ENCODE peak calls at places on chromosomes 1 and 21, in ten cellular contexts. L is brain microvascular endothelial cell, Q is PC-3, Z is OCI-LY7, J is colonic mucosa, X is HCT116, N is H9, Y is suprapubic skin, A is fibroblast of lung, I is tibial nerve. P is an unnamed sample.

GRCh38 chr1:173355281-173356031 is 121.7 kb upstream of the PRDX6 start:
- DNase-seq in Q (no peak), A (no peak), J (no peak), Z (no peak), L (peak), N (no peak), I (no peak), Y (no peak), X (no peak), P (no peak)

GRCh38 chr1:107477233-107477632 is 336.4 kb downstream of the NTNG1 start:
- DNase-seq in N (peak), X (no peak), Z (peak), L (no peak), Y (no peak), Q (no peak), A (no peak), J (peak), I (no peak), P (no peak)

GRCh38 chr1:28392027-28392652 is 22.6 kb downstream of the PHACTR4 start:
- DNase-seq in Y (no peak), Z (no peak), Q (peak), N (no peak), X (no peak), L (peak), I (no peak), J (no peak), A (peak), P (no peak)

GRCh38 chr1:225406976-225407725 is 20.7 kb downstream of the LBR start:
- DNase-seq in A (no peak), I (no peak), N (no peak), Z (no peak), L (no peak), Y (no peak), J (no peak), X (no peak), Q (no peak), P (no peak)

GRCh38 chr1:64877151-64877550 is 89.2 kb downstream of the JAK1 start:
- DNase-seq in I (no peak), L (no peak), J (no peak), N (no peak), Y (no peak), X (no peak), Q (no peak), Z (no peak), A (no peak), P (no peak)

GRCh38 chr1:246795906-246796694 is 71.9 kb downstream of the SCCPDH start:
- DNase-seq in I (no peak), A (no peak), Q (no peak), L (no peak), Y (no peak), X (no peak), Z (no peak), N (no peak), J (no peak), P (no peak)

GRCh38 chr1:1602941-1603506 is 3.1 kb upstream of the FNDC10 start:
- DNase-seq in N (no peak), L (no peak), Z (no peak), J (no peak), Y (peak), A (no peak), I (no peak), Q (no peak), X (no peak), P (peak)

GRCh38 chr1:39926343-39926769 is 24.6 kb upstream of the MYCL start:
- DNase-seq in N (no peak), I (no peak), Q (no peak), A (no peak), X (no peak), Z (peak), J (no peak), L (no peak), Y (no peak), P (peak)

GRCh38 chr1:202101182-202101581 is 21.5 kb upstream of the GPR37L1 start:
- DNase-seq in A (no peak), Y (no peak), Z (no peak), Q (no peak), L (no peak), X (no peak), J (peak), I (no peak), N (no peak), P (no peak)

GRCh38 chr1:162302660-162303344 is 73.9 kb downstream of the SPATA46 start:
- DNase-seq in X (no peak), I (no peak), A (peak), Z (no peak), J (no peak), Y (no peak), Q (peak), N (no peak), L (peak), P (no peak)

GRCh38 chr1:98387701-98388100 is 273.8 kb upstream of the SNX7 start:
- DNase-seq in Z (no peak), J (no peak), I (no peak), A (no peak), X (no peak), Q (no peak), L (no peak), Y (no peak), N (no peak), P (no peak)

GRCh38 chr1:179586107-179586823 is 5.4 kb upstream of the TDRD5 start:
- DNase-seq in I (peak), Z (no peak), A (peak), J (peak), Y (peak), Q (peak), X (no peak), N (peak), L (no peak), P (no peak)
- H3K27ac ChIP-seq in I (peak), Z (no peak), A (no peak), J (no peak), Y (peak), Q (no peak), X (no peak), N (no peak), L (no peak), P (no peak)

GRCh38 chr21:46634966-46635323 is 529 bp upstream of the PRMT2 start:
- DNase-seq in J (peak), Y (no peak), I (peak), L (peak), X (peak), N (no peak), A (peak), Q (peak), Z (peak), P (no peak)
- TF ChIP-seq CTCF in J (no peak), Y (no peak), I (peak), L (peak), X (no peak), N (peak), A (peak), Q (no peak), Z (peak), P (no peak)

GRCh38 chr1:7477593-7477992 is 293.5 kb upstream of the VAMP3 start:
- DNase-seq in Q (no peak), Z (no peak), N (no peak), X (no peak), J (no peak), A (no peak), L (no peak), Y (no peak), I (no peak), P (no peak)

GRCh38 chr1:7476861-7477534 is 294.1 kb upstream of the VAMP3 start:
- DNase-seq in X (no peak), A (peak), L (no peak), I (no peak), Y (no peak), Z (no peak), N (no peak), Q (no peak), J (no peak), P (peak)

GRCh38 chr1:7478797-7479499 is 292.1 kb upstream of the VAMP3 start:
- DNase-seq in I (no peak), Q (no peak), Z (no peak), N (no peak), X (no peak), A (peak), L (peak), J (peak), Y (no peak), P (peak)

GRCh38 chr1:7479544-7479943 is 291.6 kb upstream of the VAMP3 start:
- DNase-seq in J (no peak), I (no peak), L (no peak), Y (no peak), A (no peak), Q (no peak), X (no peak), Z (no peak), N (no peak), P (peak)

DNA sequence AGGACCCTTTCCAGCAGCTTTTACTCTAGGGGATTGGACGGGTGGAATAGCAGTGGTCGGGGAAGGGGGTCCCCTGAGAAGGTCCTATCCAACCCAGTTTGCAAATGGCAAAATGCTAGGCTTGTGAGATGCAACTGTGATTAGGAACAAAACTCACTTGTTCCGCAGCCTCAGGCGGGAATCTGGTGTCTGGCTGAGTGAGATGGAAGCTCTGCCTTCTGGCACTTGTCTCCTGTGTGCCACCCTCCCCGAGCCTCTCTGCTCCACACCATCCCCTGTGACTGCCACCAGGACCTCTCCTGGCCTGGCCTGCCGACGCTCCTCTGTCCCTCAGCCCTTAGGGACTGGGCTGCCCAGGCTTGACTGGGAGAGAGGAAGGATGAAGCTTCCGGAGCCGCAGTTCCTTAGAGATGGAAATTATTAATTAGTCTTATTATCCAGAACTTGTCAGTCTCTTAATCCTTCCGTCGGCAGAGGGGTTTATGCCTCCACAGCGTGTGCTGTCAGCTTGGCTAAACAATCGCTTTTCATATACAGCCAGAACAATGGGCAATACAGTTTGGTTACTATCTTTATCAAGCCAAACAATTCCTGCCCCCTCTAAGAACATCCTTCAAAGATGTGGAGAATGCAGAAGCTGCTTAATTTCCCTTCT is 292.8 kb upstream of the VAMP3 start:
- DNase-seq in Z (no peak), Y (no peak), Q (no peak), J (no peak), I (no peak), A (no peak), N (no peak), X (no peak), L (no peak), P (peak)
- H3K27ac ChIP-seq in Z (no peak), Y (no peak), Q (no peak), J (peak), I (peak), A (peak), N (no peak), X (no peak), L (peak), P (peak)

GRCh38 chr1:201091256-201091655 is 21.0 kb downstream of the CACNA1S start:
- DNase-seq in Q (no peak), J (no peak), I (no peak), N (no peak), A (no peak), L (no peak), X (no peak), Z (no peak), Y (no peak), P (no peak)
- TF ChIP-seq CTCF in Q (no peak), J (no peak), I (no peak), N (no peak), A (no peak), L (no peak), X (no peak), Z (no peak), Y (no peak), P (no peak)

DNA sequence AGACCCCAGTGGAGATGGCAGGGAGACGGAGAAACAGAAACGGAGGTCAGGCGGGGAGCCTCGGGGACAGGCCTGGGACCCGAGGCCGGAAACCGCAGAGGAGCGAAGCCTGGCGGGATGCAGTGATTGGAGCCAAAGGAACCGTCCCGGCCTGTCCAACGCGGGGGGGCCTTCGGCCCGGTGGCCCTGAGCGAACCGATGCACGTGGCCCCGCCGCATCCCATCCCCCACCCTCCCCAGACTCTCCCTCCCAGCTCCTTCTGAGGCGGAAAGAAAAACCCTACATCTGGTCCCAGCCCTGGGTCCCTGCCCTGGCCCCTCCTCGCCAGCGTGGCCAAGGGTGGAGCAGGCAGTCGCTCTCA is 1.2 kb upstream of the CRABP2 start:
- DNase-seq in N (peak), X (no peak), I (peak), Y (peak), Q (peak), L (no peak), Z (no peak), A (peak), J (peak), P (no peak)
- H3K27ac ChIP-seq in N (no peak), X (peak), I (peak), Y (peak), Q (no peak), L (no peak), Z (no peak), A (peak), J (peak), P (no peak)

DNA sequence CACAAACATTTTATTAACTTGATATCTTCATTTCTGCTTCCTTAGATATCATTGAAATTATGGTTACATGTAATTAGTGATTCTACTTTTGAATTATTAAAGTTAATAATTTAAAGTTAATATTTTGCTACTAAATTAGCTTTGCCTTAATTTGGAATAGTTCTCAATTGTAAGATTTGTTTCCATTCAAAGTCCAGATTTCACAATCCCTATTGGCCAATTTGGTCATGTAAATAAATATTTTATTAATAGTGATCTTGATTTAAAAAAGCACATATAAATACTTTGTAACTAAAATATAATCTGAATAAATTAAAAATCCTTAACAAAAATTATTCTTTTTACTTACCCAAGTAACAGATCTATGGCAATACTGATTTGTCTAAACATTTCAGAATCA is 1558.6 kb downstream of the NCAM2 start:
- DNase-seq in N (no peak), Q (no peak), L (no peak), A (no peak), J (no peak), Z (no peak), Y (no peak), I (no peak), X (no peak), P (no peak)
- TF ChIP-seq CTCF in N (no peak), Q (no peak), L (no peak), A (no peak), J (no peak), Z (no peak), Y (no peak), I (no peak), X (no peak), P (no peak)

GRCh38 chr1:63780541-63780940 is 6.7 kb downstream of the ROR1 start:
- DNase-seq in Y (no peak), J (no peak), L (no peak), N (no peak), I (no peak), A (no peak), Z (no peak), X (no peak), Q (no peak), P (no peak)
- H3K27ac ChIP-seq in Y (no peak), J (no peak), L (no peak), N (peak), I (no peak), A (no peak), Z (no peak), X (no peak), Q (no peak), P (no peak)

GRCh38 chr1:166814611-166815010 is 24.7 kb upstream of the POGK start:
- DNase-seq in Q (peak), A (no peak), J (no peak), N (no peak), L (peak), Y (no peak), I (no peak), Z (no peak), X (no peak), P (no peak)

GRCh38 chr1:166808959-166809358 is 30.3 kb upstream of the POGK start:
- DNase-seq in Q (no peak), N (no peak), L (no peak), Z (no peak), Y (no peak), A (no peak), I (no peak), X (no peak), J (no peak), P (no peak)

GRCh38 chr1:166811691-166812090 is 27.6 kb upstream of the POGK start:
- DNase-seq in L (peak), N (no peak), X (no peak), Y (no peak), Z (no peak), Q (no peak), J (no peak), I (no peak), A (no peak), P (no peak)

GRCh38 chr1:166813508-166814223 is 25.6 kb upstream of the POGK start:
- DNase-seq in X (no peak), L (no peak), Y (no peak), A (no peak), I (no peak), Z (no peak), J (no peak), N (no peak), Q (peak), P (no peak)
- TF ChIP-seq CTCF in X (no peak), L (no peak), Y (no peak), A (no peak), I (no peak), Z (no peak), J (no peak), N (no peak), Q (peak), P (no peak)

GRCh38 chr21:37803076-37803475 is 113.2 kb downstream of the KCNJ6 start:
- DNase-seq in A (no peak), I (no peak), X (no peak), Q (no peak), J (no peak), N (no peak), Z (no peak), L (no peak), Y (no peak), P (no peak)
- H3K27ac ChIP-seq in A (no peak), I (no peak), X (no peak), Q (no peak), J (no peak), N (no peak), Z (no peak), L (no peak), Y (no peak), P (no peak)